ENCODE peak calls at places on chromosomes 1 and 21, in five cellular contexts. R is body of pancreas; C is H9; D is CD8-positive, alpha-beta T cell; Q is brain microvascular endothelial cell. M is an unnamed sample.

GRCh38 chr1:6587261-6588005 is 7.6 kb downstream of the ZBTB48 start:
- DNase-seq in Q (no peak), R (no peak), D (no peak), C (no peak), M (no peak)

GRCh38 chr1:198156111-198156744 is 570 bp upstream of the NEK7 start:
- DNase-seq in D (peak; percentile 67), R (peak; percentile 78), Q (peak; percentile 78), C (peak; percentile 75), M (no peak)

GRCh38 chr1:107139833-107140702 is 771 bp upstream of the NTNG1 start:
- DNase-seq in R (peak; percentile 15), D (peak; percentile 13), C (peak; percentile 74), Q (peak; percentile 19), M (peak; percentile 26)

GRCh38 chr21:40681164-40681859 is 165.6 kb downstream of the DSCAM start:
- DNase-seq in Q (no peak), C (no peak), D (no peak), R (no peak), M (no peak)

GRCh38 chr1:228065543-228066347 is 16.8 kb upstream of the ARF1 start:
- DNase-seq in Q (no peak), D (no peak), R (no peak), C (no peak), M (no peak)

GRCh38 chr1:50488403-50488802 is 65.2 kb upstream of the DMRTA2 start:
- DNase-seq in D (no peak), C (no peak), Q (no peak), R (no peak), M (no peak)

GRCh38 chr1:197695961-197696360 is 79.3 kb downstream of the DENND1B start:
- DNase-seq in Q (no peak), C (no peak), R (no peak), D (no peak), M (peak; percentile 9)

GRCh38 chr1:14803002-14803789 is 204.7 kb downstream of the KAZN start:
- DNase-seq in R (no peak), D (no peak), Q (no peak), C (no peak), M (no peak)

GRCh38 chr1:94817697-94818096 is 2.5 kb upstream of the SLC44A3 start:
- DNase-seq in Q (no peak), C (no peak), D (no peak), R (no peak), M (no peak)

GRCh38 chr1:29413661-29414060 is 177.3 kb downstream of the PTPRU start:
- DNase-seq in D (no peak), Q (no peak), R (no peak), C (no peak), M (no peak)

GRCh38 chr1:192445849-192446489 is 129.2 kb downstream of the RGS21 start:
- DNase-seq in D (peak; percentile 64), R (peak; percentile 68), C (no peak), Q (peak; percentile 64), M (peak; percentile 42)

GRCh38 chr1:9066945-9067807 is 2.3 kb downstream of the SLC2A5 start:
- DNase-seq in C (no peak), Q (peak; percentile 90), R (no peak), D (no peak), M (peak; percentile 32)

GRCh38 chr1:212858461-212859265 is 588 bp downstream of the FLVCR1 start:
- DNase-seq in R (peak; percentile 20), Q (peak; percentile 28), C (no peak), D (peak; percentile 9), M (no peak)